ENCODE peak calls at places on chromosome 7, in eight cellular contexts. J is prostate gland, V is transverse colon, F is Panc1, X is breast epithelium, H is suprapubic skin, L is upper lobe of left lung, U is GM23338. Y is an unnamed sample.

GRCh38 chr7:21886396-21886795 is 59.3 kb downstream of the CDCA7L start:
- DNase-seq in X (no peak), L (no peak), F (no peak), H (no peak), V (no peak), J (no peak), U (peak; percentile 58), Y (no peak)

GRCh38 chr7:1720325-1720724 is 50.2 kb downstream of the ELFN1 start:
- DNase-seq in U (no peak), X (no peak), V (no peak), F (no peak), L (no peak), J (no peak), H (no peak), Y (no peak)

GRCh38 chr7:15862781-15863165 is 176.3 kb upstream of the MEOX2 start:
- DNase-seq in F (no peak), L (no peak), H (no peak), U (no peak), J (no peak), V (no peak), X (no peak), Y (no peak)

GRCh38 chr7:30799206-30799975 is 28.2 kb downstream of the MINDY4 start:
- DNase-seq in X (no peak), U (no peak), V (no peak), F (no peak), J (no peak), L (no peak), H (no peak), Y (peak; percentile 96)

GRCh38 chr7:92731327-92732063 is 104.9 kb downstream of the CDK6 start:
- DNase-seq in F (no peak), U (no peak), V (no peak), J (no peak), H (no peak), L (no peak), X (no peak), Y (no peak)

GRCh38 chr7:116766881-116767280 is 94.9 kb downstream of the MET start:
- DNase-seq in J (no peak), U (no peak), X (no peak), H (no peak), F (no peak), V (no peak), L (no peak), Y (no peak)

GRCh38 chr7:137590071-137590470 is 246.5 kb upstream of the PTN start:
- DNase-seq in L (no peak), H (no peak), J (no peak), V (no peak), U (no peak), F (no peak), X (no peak), Y (no peak)

GRCh38 chr7:149172534-149172920 is 22.8 kb upstream of the ZNF282 start:
- DNase-seq in F (no peak), X (no peak), L (no peak), U (no peak), H (no peak), V (no peak), J (no peak), Y (no peak)

GRCh38 chr7:2114052-2114451 is 118.7 kb downstream of the MAD1L1 start:
- DNase-seq in H (no peak), F (no peak), X (no peak), L (peak; percentile 51), V (no peak), U (no peak), J (no peak), Y (no peak)

GRCh38 chr7:135980665-135981180 is 3.6 kb upstream of the MTPN start:
- DNase-seq in L (no peak), X (no peak), V (peak; percentile 39), H (no peak), J (no peak), F (no peak), U (no peak), Y (no peak)

GRCh38 chr7:42502022-42502421 is 265.0 kb upstream of the GLI3 start:
- DNase-seq in U (no peak), J (no peak), V (no peak), L (no peak), X (no peak), F (no peak), H (no peak), Y (no peak)

GRCh38 chr7:77540402-77540822 is 3.3 kb downstream of the PTPN12 start:
- DNase-seq in U (no peak), J (no peak), F (no peak), L (no peak), H (no peak), X (no peak), V (no peak), Y (no peak)

GRCh38 chr7:118918556-118918955 is 694.1 kb downstream of the ANKRD7 start:
- DNase-seq in X (no peak), L (no peak), F (peak; percentile 15), U (peak; percentile 28), V (no peak), H (no peak), J (no peak), Y (no peak)

GRCh38 chr7:148540041-148540738 is 50.4 kb upstream of the C7orf33 start:
- DNase-seq in F (peak; percentile 20), L (no peak), J (no peak), X (no peak), V (no peak), U (no peak), H (no peak), Y (no peak)

GRCh38 chr7:96126382-96126781 is 195.5 kb downstream of the SLC25A13 start:
- DNase-seq in U (peak; percentile 14), L (no peak), V (no peak), X (no peak), H (no peak), J (no peak), F (no peak), Y (no peak)

GRCh38 chr7:118863961-118864360 is 639.5 kb downstream of the ANKRD7 start:
- DNase-seq in V (no peak), L (no peak), F (no peak), U (no peak), J (no peak), X (no peak), H (no peak), Y (no peak)

GRCh38 chr7:93509303-93509702 is 65.2 kb downstream of the CALCR start:
- DNase-seq in J (no peak), H (no peak), U (no peak), X (no peak), F (no peak), L (no peak), V (no peak), Y (no peak)

GRCh38 chr7:26153246-26153822 is 1.3 kb downstream of the NFE2L3 start:
- DNase-seq in F (no peak), U (peak; percentile 69), J (no peak), V (peak; percentile 23), L (no peak), H (peak; percentile 54), X (no peak), Y (no peak)

GRCh38 chr7:26151953-26152781 is at the start of gene NFE2L3:
- DNase-seq in J (peak; percentile 55), H (peak; percentile 77), F (no peak), L (peak; percentile 97), U (peak; percentile 87), X (peak; percentile 44), V (peak; percentile 92), Y (no peak)

GRCh38 chr7:26151096-26151495 is 902 bp upstream of the NFE2L3 start:
- DNase-seq in U (no peak), L (no peak), V (no peak), H (no peak), X (no peak), J (no peak), F (no peak), Y (no peak)

GRCh38 chr7:26149391-26149977 is 2.5 kb upstream of the NFE2L3 start:
- DNase-seq in H (no peak), L (no peak), V (no peak), U (no peak), J (no peak), F (no peak), X (no peak), Y (no peak)

GRCh38 chr7:26151650-26151952 is 397 bp upstream of the NFE2L3 start:
- DNase-seq in L (no peak), U (no peak), V (no peak), X (no peak), H (no peak), J (no peak), F (no peak), Y (no peak)
- H3K4me3 ChIP-seq in L (peak overlapping the region; percentile 82), U (peak overlapping the region; percentile 51), V (peak overlapping the region; percentile 69), X (peak overlapping the region; percentile 59), H (peak overlapping the region; percentile 75), J (peak overlapping the region; percentile 45), F (peak overlapping the region; percentile 88), Y (peak overlapping the region; percentile 48)

GRCh38 chr7:134777908-134778580 is 1.4 kb upstream of the CALD1 start:
- DNase-seq in V (no peak), F (no peak), L (no peak), U (no peak), X (no peak), J (no peak), H (no peak), Y (no peak)

GRCh38 chr7:134777470-134777869 is 2.0 kb upstream of the CALD1 start:
- DNase-seq in U (no peak), F (no peak), L (no peak), V (no peak), H (no peak), J (no peak), X (no peak), Y (no peak)

GRCh38 chr7:134780166-134780853 is 876 bp downstream of the CALD1 start:
- DNase-seq in X (no peak), F (no peak), U (no peak), V (no peak), H (no peak), J (no peak), L (no peak), Y (no peak)

GRCh38 chr7:134779741-134780065 is 269 bp downstream of the CALD1 start:
- DNase-seq in J (no peak), U (no peak), F (no peak), H (no peak), V (no peak), X (no peak), L (no peak), Y (no peak)

GRCh38 chr7:134778941-134779740 is at the start of gene CALD1:
- DNase-seq in J (peak; percentile 91), F (peak; percentile 79), X (peak; percentile 96), L (no peak), H (peak; percentile 80), V (peak; percentile 67), U (peak; percentile 97), Y (peak; percentile 93)
- TF ChIP-seq POLR2AphosphoS5 in J (peak; percentile 89), F (no peak), X (peak; percentile 71), L (peak; percentile 68), H (peak; percentile 50), V (peak; percentile 82), U (peak; percentile 79), Y (peak; percentile 81)

DNA sequence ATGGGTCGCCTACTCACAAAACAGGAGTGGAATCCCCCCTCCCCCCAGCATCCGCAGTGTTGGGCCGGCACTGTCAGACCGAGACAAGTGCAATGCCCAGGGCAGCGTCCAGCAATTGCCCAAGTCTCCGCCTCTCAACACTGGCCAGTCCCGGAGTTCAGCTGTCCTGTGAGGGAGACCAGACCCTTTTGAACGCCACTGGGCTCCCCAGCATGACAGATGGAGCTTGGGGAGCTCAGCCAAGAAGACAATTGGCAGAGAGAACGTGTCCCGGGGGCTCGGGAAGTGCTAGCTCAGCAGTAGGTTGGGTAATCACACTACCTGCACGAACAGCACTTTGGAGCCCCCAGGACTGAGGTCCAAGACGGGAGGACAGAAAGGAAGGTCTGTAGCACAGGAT is 4.7 kb downstream of the COPS6 start:
- DNase-seq in X (no peak), L (no peak), F (no peak), V (no peak), U (no peak), H (no peak), J (no peak), Y (no peak)
- H3K4me1 ChIP-seq in X (no peaks in the 10 kb centered on the region), L (peaks cover 7% of the 10 kb centered on the region), F (peaks cover 23% of the 10 kb centered on the region), V (peaks cover 12% of the 10 kb centered on the region), U (peaks cover 6% of the 10 kb centered on the region), H (peaks cover 19% of the 10 kb centered on the region), J (peaks cover 4% of the 10 kb centered on the region), Y (peaks cover 15% of the 10 kb centered on the region)

GRCh38 chr7:55965805-55966421 is 1.5 kb downstream of the NIPSNAP2 start:
- DNase-seq in X (no peak), L (no peak), H (no peak), J (peak; percentile 83), F (no peak), U (no peak), V (no peak), Y (no peak)
- H3K4me3 ChIP-seq in X (peak overlapping the region; percentile 64), L (peak overlapping the region; percentile 67), H (peak overlapping the region; percentile 87), J (no peak overlapping the region), F (peak overlapping the region; percentile 81), U (peak overlapping the region; percentile 69), V (peak overlapping the region; percentile 74), Y (peak overlapping the region; percentile 73)